ENCODE peak calls at places on chromosomes 4 and X, in five cellular contexts. One of them, this sample, is unnamed.

GRCh38 chr4:60500860-60501259 is 699.3 kb upstream of the ADGRL3 start:
- DNase-seq in suprapubic skin: no peak
- DNase-seq in ovary: no peak
- DNase-seq in GM12878: no peak
- DNase-seq in stomach: no peak
- DNase-seq in this sample: no peak

GRCh38 chr4:140286503-140286902 is 86.9 kb upstream of the SCOC start:
- DNase-seq in stomach: no peak
- DNase-seq in GM12878: no peak
- DNase-seq in ovary: peak; percentile 72
- DNase-seq in suprapubic skin: no peak
- DNase-seq in this sample: peak; percentile 51

GRCh38 chr4:77175201-77175610 is 18.2 kb downstream of the CCNG2 start:
- DNase-seq in ovary: no peak
- DNase-seq in suprapubic skin: no peak
- DNase-seq in stomach: no peak
- DNase-seq in GM12878: no peak
- DNase-seq in this sample: no peak

GRCh38 chr4:163548481-163549243 is 54.2 kb downstream of the TMA16 start:
- DNase-seq in stomach: no peak
- DNase-seq in GM12878: no peak
- DNase-seq in ovary: no peak
- DNase-seq in suprapubic skin: no peak
- DNase-seq in this sample: no peak

GRCh38 chr4:150244600-150244999 is 166.4 kb downstream of the DCLK2 start:
- DNase-seq in stomach: no peak
- DNase-seq in suprapubic skin: no peak
- DNase-seq in GM12878: no peak
- DNase-seq in ovary: no peak
- DNase-seq in this sample: no peak

GRCh38 chr4:151664289-151664688 is 96.5 kb downstream of the GATB start:
- DNase-seq in GM12878: no peak
- DNase-seq in ovary: no peak
- DNase-seq in suprapubic skin: no peak
- DNase-seq in stomach: no peak
- DNase-seq in this sample: no peak

GRCh38 chrX:43211570-43211969 is 433.6 kb upstream of the PPP1R2C start:
- DNase-seq in stomach: no peak
- DNase-seq in GM12878: no peak
- DNase-seq in ovary: no peak
- DNase-seq in suprapubic skin: no peak
- DNase-seq in this sample: no peak

GRCh38 chr4:142365386-142365785 is 480.7 kb downstream of the INPP4B start:
- DNase-seq in GM12878: no peak
- DNase-seq in suprapubic skin: no peak
- DNase-seq in stomach: no peak
- DNase-seq in ovary: no peak
- DNase-seq in this sample: no peak

GRCh38 chrX:38864165-38864564 is 62.9 kb downstream of the MID1IP1 start:
- DNase-seq in ovary: no peak
- DNase-seq in GM12878: no peak
- DNase-seq in stomach: no peak
- DNase-seq in suprapubic skin: no peak
- DNase-seq in this sample: no peak

GRCh38 chr4:41150401-41150800 is 63.9 kb downstream of the APBB2 start:
- DNase-seq in stomach: no peak
- DNase-seq in GM12878: no peak
- DNase-seq in suprapubic skin: no peak
- DNase-seq in ovary: no peak
- DNase-seq in this sample: no peak

GRCh38 chr4:33369366-33369899 is 2649.3 kb downstream of the PCDH7 start:
- DNase-seq in GM12878: no peak
- DNase-seq in stomach: no peak
- DNase-seq in suprapubic skin: no peak
- DNase-seq in ovary: no peak
- DNase-seq in this sample: no peak

GRCh38 chr4:87557348-87557747 is 28.2 kb upstream of the SPARCL1 start:
- DNase-seq in stomach: no peak
- DNase-seq in ovary: no peak
- DNase-seq in GM12878: no peak
- DNase-seq in suprapubic skin: no peak
- DNase-seq in this sample: no peak

GRCh38 chr4:39642885-39643550 is 4.4 kb upstream of the SMIM14 start:
- DNase-seq in stomach: no peak
- DNase-seq in ovary: no peak
- DNase-seq in GM12878: no peak
- DNase-seq in suprapubic skin: no peak
- DNase-seq in this sample: no peak

GRCh38 chr4:24850669-24851068 is 55.3 kb downstream of the SOD3 start:
- DNase-seq in ovary: no peak
- DNase-seq in suprapubic skin: no peak
- DNase-seq in stomach: no peak
- DNase-seq in GM12878: no peak
- DNase-seq in this sample: no peak

GRCh38 chr4:10733016-10733415 is 48.4 kb upstream of the CLNK start:
- DNase-seq in ovary: no peak
- DNase-seq in suprapubic skin: no peak
- DNase-seq in GM12878: no peak
- DNase-seq in stomach: no peak
- DNase-seq in this sample: no peak

GRCh38 chr4:148469938-148470337 is 27.7 kb upstream of the NR3C2 start:
- DNase-seq in stomach: no peak
- DNase-seq in GM12878: no peak
- DNase-seq in suprapubic skin: no peak
- DNase-seq in ovary: no peak
- DNase-seq in this sample: no peak

GRCh38 chr4:108933046-108933445 is 170.2 kb upstream of the ETNPPL start:
- DNase-seq in suprapubic skin: no peak
- DNase-seq in ovary: no peak
- DNase-seq in GM12878: no peak
- DNase-seq in stomach: no peak
- DNase-seq in this sample: no peak

GRCh38 chr4:162229670-162230069 is 65.9 kb upstream of the FSTL5 start:
- DNase-seq in stomach: no peak
- DNase-seq in GM12878: no peak
- DNase-seq in ovary: no peak
- DNase-seq in suprapubic skin: no peak
- DNase-seq in this sample: no peak

GRCh38 chrX:47361538-47362511 is 8.6 kb upstream of the ZNF157 start:
- DNase-seq in ovary: peak; percentile 53
- DNase-seq in GM12878: peak; percentile 96
- DNase-seq in suprapubic skin: peak; percentile 75
- DNase-seq in stomach: peak; percentile 61
- DNase-seq in this sample: peak; percentile 87

GRCh38 chr4:182201871-182202270 is 41.3 kb upstream of the TENM3 start:
- DNase-seq in GM12878: no peak
- DNase-seq in ovary: no peak
- DNase-seq in suprapubic skin: no peak
- DNase-seq in stomach: no peak
- DNase-seq in this sample: peak; percentile 51

GRCh38 chr4:151942971-151943370 is 182.2 kb upstream of the GATB start:
- DNase-seq in suprapubic skin: no peak
- DNase-seq in stomach: no peak
- DNase-seq in ovary: no peak
- DNase-seq in GM12878: no peak
- DNase-seq in this sample: no peak

GRCh38 chr4:100061835-100062234 is 111.8 kb upstream of the H2AZ1 start:
- DNase-seq in stomach: no peak
- DNase-seq in ovary: no peak
- DNase-seq in GM12878: no peak
- DNase-seq in suprapubic skin: no peak
- DNase-seq in this sample: no peak

GRCh38 chr4:109410776-109411175 is 22.8 kb upstream of the SEC24B start:
- DNase-seq in suprapubic skin: no peak
- DNase-seq in ovary: no peak
- DNase-seq in stomach: no peak
- DNase-seq in GM12878: no peak
- DNase-seq in this sample: no peak

GRCh38 chr4:60134106-60134505 is 1066.0 kb upstream of the ADGRL3 start:
- DNase-seq in GM12878: no peak
- DNase-seq in ovary: no peak
- DNase-seq in stomach: no peak
- DNase-seq in suprapubic skin: no peak
- DNase-seq in this sample: no peak

DNA sequence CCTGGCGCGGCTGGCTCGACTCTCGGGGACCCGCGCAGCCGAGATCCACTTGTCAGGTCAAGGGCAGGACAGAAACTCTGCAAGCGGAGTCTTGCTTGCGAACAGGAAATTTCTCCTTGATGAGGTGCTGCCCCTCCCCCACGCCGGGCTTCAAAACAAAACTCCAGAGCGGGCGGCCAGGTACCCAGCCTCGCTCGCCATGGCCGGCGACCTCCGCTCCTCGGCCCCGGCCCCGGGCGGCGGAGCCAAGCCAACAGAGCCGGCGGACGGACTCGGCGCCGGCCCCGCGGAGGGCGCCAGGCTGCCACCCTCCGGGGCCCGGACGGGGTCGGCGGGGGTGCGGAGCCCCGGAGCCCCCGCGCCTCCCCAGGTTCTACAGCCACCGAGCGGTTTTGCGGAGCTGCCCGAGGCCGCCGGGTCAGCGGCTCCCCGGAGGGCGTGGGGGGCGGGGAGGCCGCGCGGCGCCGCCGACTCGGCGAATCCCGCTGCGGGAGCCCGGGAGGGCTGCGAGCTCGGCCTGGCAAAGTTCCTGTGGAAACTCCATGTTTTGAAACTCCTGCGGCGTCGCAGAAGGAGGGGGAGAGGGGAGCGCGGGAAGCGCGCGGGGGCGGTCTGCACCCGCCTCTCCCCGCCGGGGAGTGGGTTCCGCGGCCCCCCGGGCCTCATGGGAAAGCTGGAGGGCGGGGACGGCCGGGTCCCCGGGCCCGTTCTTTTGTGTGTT is 11.7 kb upstream of the BCOR start:
- DNase-seq in suprapubic skin: no peak
- DNase-seq in stomach: peak; percentile 75
- DNase-seq in ovary: peak; percentile 79
- DNase-seq in GM12878: no peak
- DNase-seq in this sample: peak; percentile 79
- H3K27ac ChIP-seq in suprapubic skin: peak overlapping the region; percentile 96
- H3K27ac ChIP-seq in stomach: peak overlapping the region; percentile 91
- H3K27ac ChIP-seq in ovary: peak overlapping the region; percentile 90
- H3K27ac ChIP-seq in GM12878: no peak overlapping the region
- H3K27ac ChIP-seq in this sample: peak overlapping the region; percentile 93

GRCh38 chr4:169012049-169012448 is 2.0 kb upstream of the CBR4 start:
- DNase-seq in stomach: no peak
- DNase-seq in GM12878: no peak
- DNase-seq in suprapubic skin: no peak
- DNase-seq in ovary: no peak
- DNase-seq in this sample: no peak

GRCh38 chr4:169009281-169010124 is 552 bp downstream of the CBR4 start:
- DNase-seq in suprapubic skin: peak; percentile 79
- DNase-seq in stomach: peak; percentile 63
- DNase-seq in ovary: peak; percentile 79
- DNase-seq in GM12878: no peak
- DNase-seq in this sample: peak; percentile 62

GRCh38 chr4:169008478-169008877 is 1.6 kb downstream of the CBR4 start:
- DNase-seq in ovary: no peak
- DNase-seq in GM12878: no peak
- DNase-seq in suprapubic skin: no peak
- DNase-seq in stomach: no peak
- DNase-seq in this sample: no peak

GRCh38 chr4:169013396-169013795 is 3.3 kb upstream of the CBR4 start:
- DNase-seq in stomach: no peak
- DNase-seq in suprapubic skin: no peak
- DNase-seq in ovary: no peak
- DNase-seq in GM12878: no peak
- DNase-seq in this sample: no peak

DNA sequence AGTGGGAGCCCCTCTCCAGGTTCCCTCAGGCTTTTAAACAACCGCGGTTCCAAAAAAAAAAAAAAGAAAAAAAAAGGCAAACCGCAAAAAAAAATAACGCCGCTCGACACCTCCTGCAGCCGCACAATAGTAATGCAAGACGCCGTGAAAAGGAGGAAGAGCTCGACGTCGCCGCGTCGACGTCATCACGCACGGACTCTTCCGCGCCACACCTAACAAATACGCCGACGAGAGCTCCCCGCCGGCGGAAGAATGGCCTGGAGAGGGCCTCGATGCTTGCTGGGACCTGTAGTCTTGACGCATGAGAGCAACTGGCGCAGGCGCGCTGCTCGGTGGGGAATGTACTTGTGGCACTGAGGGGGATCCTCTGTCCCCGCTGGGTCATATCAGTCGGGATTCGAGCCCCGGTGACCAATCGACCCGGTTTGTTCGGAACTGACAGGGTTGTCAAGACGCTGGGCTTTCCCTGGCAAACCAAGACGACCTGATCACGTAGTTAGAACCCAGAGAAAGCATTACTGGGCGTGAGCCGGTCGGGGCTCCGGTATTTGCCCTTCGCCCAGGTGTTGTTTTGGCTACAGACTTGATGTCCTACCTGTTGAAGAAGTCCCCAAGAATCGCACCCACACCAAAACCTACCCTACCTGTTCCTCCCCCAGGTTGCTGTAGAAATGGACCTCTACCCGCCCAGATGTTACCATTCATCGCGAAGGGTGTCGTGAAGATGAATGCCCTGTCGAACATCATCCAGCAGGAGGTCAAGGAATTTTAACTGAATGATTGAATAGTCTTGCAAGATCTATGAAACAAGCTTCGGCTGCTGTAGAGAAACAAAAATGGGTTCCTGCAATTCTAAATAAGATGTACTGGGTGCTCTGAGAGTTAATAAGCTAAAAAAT is at the start of gene CBR4:
- DNase-seq in GM12878: peak; percentile 94
- DNase-seq in stomach: peak; percentile 98
- DNase-seq in ovary: peak; percentile 96
- DNase-seq in suprapubic skin: peak; percentile 99
- DNase-seq in this sample: peak; percentile 98
- TF ChIP-seq POLR2A in GM12878: peak; percentile 86
- TF ChIP-seq POLR2A in stomach: no peak
- TF ChIP-seq POLR2A in ovary: peak; percentile 65
- TF ChIP-seq POLR2A in suprapubic skin: peak; percentile 9
- TF ChIP-seq POLR2A in this sample: peak; percentile 97

GRCh38 chr4:118762146-118762545 is 73.8 kb downstream of the SEC24D start:
- DNase-seq in GM12878: no peak
- DNase-seq in stomach: no peak
- DNase-seq in suprapubic skin: no peak
- DNase-seq in ovary: no peak
- DNase-seq in this sample: no peak

GRCh38 chr4:118762753-118763477 is 73.0 kb downstream of the SEC24D start:
- DNase-seq in stomach: no peak
- DNase-seq in GM12878: no peak
- DNase-seq in ovary: no peak
- DNase-seq in suprapubic skin: no peak
- DNase-seq in this sample: no peak

GRCh38 chr4:118769152-118769551 is 66.8 kb downstream of the SEC24D start:
- DNase-seq in GM12878: no peak
- DNase-seq in suprapubic skin: no peak
- DNase-seq in ovary: no peak
- DNase-seq in stomach: no peak
- DNase-seq in this sample: no peak

GRCh38 chr4:118767109-118767508 is 68.8 kb downstream of the SEC24D start:
- DNase-seq in suprapubic skin: no peak
- DNase-seq in ovary: no peak
- DNase-seq in stomach: no peak
- DNase-seq in GM12878: no peak
- DNase-seq in this sample: no peak

GRCh38 chr4:118765399-118765798 is 70.5 kb downstream of the SEC24D start:
- DNase-seq in GM12878: no peak
- DNase-seq in stomach: no peak
- DNase-seq in suprapubic skin: no peak
- DNase-seq in ovary: no peak
- DNase-seq in this sample: no peak
- H3K4me1 ChIP-seq in GM12878: peaks cover 5% of the 10 kb centered on the region
- H3K4me1 ChIP-seq in stomach: peaks cover 73% of the 10 kb centered on the region
- H3K4me1 ChIP-seq in suprapubic skin: peaks cover 49% of the 10 kb centered on the region
- H3K4me1 ChIP-seq in ovary: peaks cover 12% of the 10 kb centered on the region
- H3K4me1 ChIP-seq in this sample: peaks cover 24% of the 10 kb centered on the region

GRCh38 chrX:75522565-75523411 is at the start of gene ZDHHC15:
- DNase-seq in ovary: peak; percentile 72
- DNase-seq in GM12878: peak; percentile 13
- DNase-seq in stomach: peak; percentile 55
- DNase-seq in suprapubic skin: peak; percentile 64
- DNase-seq in this sample: peak; percentile 66
- H3K27ac ChIP-seq in ovary: peak within 1 kb of the TSS; percentile 16
- H3K27ac ChIP-seq in GM12878: no peak within 1 kb of the TSS
- H3K27ac ChIP-seq in stomach: peak within 1 kb of the TSS; percentile 60
- H3K27ac ChIP-seq in suprapubic skin: peak within 1 kb of the TSS; percentile 54
- H3K27ac ChIP-seq in this sample: no peak within 1 kb of the TSS

This sample was measured in thyroid gland.